ENCODE peak calls at places on chromosomes 2 and 18, in ten cellular contexts. B, Y, V, G, F, T, W, X, E and K are unnamed samples.

GRCh38 chr2:46580416-46580815 is 101.1 kb downstream of the TMEM247 start:
- DNase-seq in B (no peak), Y (no peak), V (no peak), G (no peak), F (no peak), T (no peak), W (peak; percentile 10), X (no peak), E (no peak), K (no peak)

GRCh38 chr2:233928594-233929351 is 11.6 kb downstream of the TRPM8 start:
- DNase-seq in B (no peak), Y (no peak), V (no peak), G (no peak), F (peak; percentile 14), T (no peak), W (no peak), X (no peak), E (peak; percentile 16), K (no peak)

GRCh38 chr2:127121341-127121740 is 14.4 kb upstream of the BIN1 start:
- DNase-seq in B (no peak), Y (no peak), V (no peak), G (no peak), F (no peak), T (no peak), W (no peak), X (no peak), E (no peak), K (no peak)

GRCh38 chr2:88087763-88088162 is 20.1 kb downstream of the SMYD1 start:
- DNase-seq in B (no peak), Y (no peak), V (no peak), G (no peak), F (no peak), T (no peak), W (no peak), X (no peak), E (no peak), K (no peak)

GRCh38 chr2:123500346-123500745 is 524.7 kb upstream of the CNTNAP5 start:
- DNase-seq in B (no peak), Y (no peak), V (no peak), G (no peak), F (no peak), T (no peak), W (no peak), X (no peak), E (no peak), K (no peak)

GRCh38 chr2:215421859-215422461 is 13.9 kb downstream of the FN1 start:
- DNase-seq in B (no peak), Y (no peak), V (no peak), G (no peak), F (no peak), T (no peak), W (no peak), X (no peak), E (no peak), K (no peak)

GRCh38 chr2:180291060-180291459 is 284.0 kb upstream of the CWC22 start:
- DNase-seq in B (no peak), Y (no peak), V (no peak), G (no peak), F (no peak), T (no peak), W (no peak), X (no peak), E (no peak), K (no peak)

GRCh38 chr18:48565105-48565504 is 26.3 kb downstream of the CTIF start:
- DNase-seq in B (no peak), Y (no peak), V (no peak), G (no peak), F (no peak), T (no peak), W (no peak), X (no peak), E (no peak), K (no peak)

GRCh38 chr18:79785831-79786230 is 11.9 kb upstream of the KCNG2 start:
- DNase-seq in B (no peak), Y (no peak), V (no peak), G (no peak), F (no peak), T (no peak), W (no peak), X (no peak), E (no peak), K (no peak)

GRCh38 chr2:241029599-241030332 is 31.3 kb downstream of the SNED1 start:
- DNase-seq in B (no peak), Y (no peak), V (no peak), G (no peak), F (no peak), T (no peak), W (no peak), X (no peak), E (no peak), K (no peak)

GRCh38 chr18:10301831-10302483 is 152.5 kb upstream of the APCDD1 start:
- DNase-seq in B (no peak), Y (no peak), V (no peak), G (no peak), F (no peak), T (no peak), W (no peak), X (no peak), E (no peak), K (no peak)

GRCh38 chr18:46702399-46702798 is 45.4 kb upstream of the LOXHD1 start:
- DNase-seq in B (no peak), Y (no peak), V (no peak), G (no peak), F (no peak), T (no peak), W (no peak), X (no peak), E (no peak), K (no peak)

GRCh38 chr2:6290212-6290611 is 575.5 kb downstream of the CMPK2 start:
- DNase-seq in B (no peak), Y (no peak), V (no peak), G (no peak), F (no peak), T (no peak), W (no peak), X (no peak), E (no peak), K (no peak)